ENCODE peak calls at places on chromosomes 1 and 21, in nine cellular contexts. Q, M, J, W, R, E, P, U and Z are unnamed samples.

GRCh38 chr1:115495111-115495510 is 146.7 kb upstream of the VANGL1 start:
- DNase-seq in R (no peak), Q (no peak), P (no peak), U (no peak), M (no peak), E (no peak), W (no peak), J (no peak), Z (no peak)

GRCh38 chr1:23210351-23210785 is 6.9 kb downstream of the HTR1D start:
- DNase-seq in Q (peak; percentile 48), J (no peak), W (peak; percentile 54), E (no peak), P (no peak), R (no peak), U (peak; percentile 59), M (no peak), Z (no peak)

GRCh38 chr1:47487826-47488450 is 50.1 kb downstream of the FOXD2 start:
- DNase-seq in E (no peak), M (no peak), Q (no peak), J (no peak), U (peak; percentile 78), R (no peak), W (peak; percentile 53), P (no peak), Z (no peak)

GRCh38 chr1:216809649-216810048 is 86.4 kb upstream of the ESRRG start:
- DNase-seq in M (no peak), Q (no peak), E (no peak), U (no peak), R (no peak), J (no peak), P (no peak), W (no peak), Z (no peak)

GRCh38 chr1:78370779-78371482 is 119.8 kb upstream of the PTGFR start:
- DNase-seq in J (no peak), P (no peak), R (no peak), M (no peak), Q (no peak), E (no peak), U (no peak), W (peak; percentile 85), Z (no peak)

GRCh38 chr1:65247419-65248359 is 61.7 kb upstream of the DNAJC6 start:
- DNase-seq in J (no peak), R (no peak), Q (no peak), E (no peak), M (no peak), U (peak; percentile 74), P (peak; percentile 39), W (peak; percentile 99), Z (no peak)

GRCh38 chr1:181551249-181551648 is 67.9 kb downstream of the CACNA1E start:
- DNase-seq in J (no peak), U (no peak), W (no peak), M (no peak), Q (peak; percentile 28), E (no peak), R (no peak), P (peak; percentile 56), Z (no peak)

GRCh38 chr21:42109873-42110525 is 38.9 kb downstream of the UMODL1 start:
- DNase-seq in P (no peak), W (no peak), J (no peak), R (no peak), E (no peak), U (no peak), M (no peak), Q (no peak), Z (no peak)

GRCh38 chr1:159211331-159212136 is 6.9 kb downstream of the ACKR1 start:
- DNase-seq in P (no peak), U (peak; percentile 49), W (peak; percentile 79), J (peak; percentile 12), M (peak; percentile 57), Q (peak; percentile 68), E (no peak), R (peak; percentile 61), Z (peak; percentile 33)

GRCh38 chr1:192920412-192920811 is 111.6 kb downstream of the RGS2 start:
- DNase-seq in E (no peak), M (no peak), J (no peak), R (no peak), P (no peak), W (no peak), U (no peak), Q (no peak), Z (no peak)